ENCODE peak calls at places on chromosomes 2 and 18, in four cellular contexts. One of them, this sample, is unnamed.

GRCh38 chr18:48022531-48023330 is 92.3 kb upstream of the SMAD2 start:
- DNase-seq in RWPE1: peak
- DNase-seq in ovary: no peak
- DNase-seq in astrocyte: peak
- DNase-seq in this sample: no peak

GRCh38 chr2:7744827-7745226 is 827.6 kb downstream of the RNF144A start:
- DNase-seq in RWPE1: no peak
- DNase-seq in ovary: no peak
- DNase-seq in astrocyte: peak
- DNase-seq in this sample: no peak

GRCh38 chr2:68222287-68222686 is 30.0 kb downstream of the PPP3R1 start:
- DNase-seq in RWPE1: no peak
- DNase-seq in ovary: no peak
- DNase-seq in astrocyte: no peak
- DNase-seq in this sample: no peak

GRCh38 chr2:150165479-150165878 is 322.0 kb downstream of the RND3 start:
- DNase-seq in RWPE1: no peak
- DNase-seq in ovary: no peak
- DNase-seq in astrocyte: peak
- DNase-seq in this sample: no peak

GRCh38 chr2:233689498-233689897 is 3.2 kb upstream of the UGT1A6 start:
- DNase-seq in RWPE1: no peak
- DNase-seq in ovary: no peak
- DNase-seq in astrocyte: no peak
- DNase-seq in this sample: no peak

GRCh38 chr2:64750001-64750816 is 96.5 kb upstream of the SERTAD2 start:
- DNase-seq in RWPE1: peak
- DNase-seq in ovary: peak
- DNase-seq in astrocyte: peak
- DNase-seq in this sample: peak

GRCh38 chr2:122831644-122832043 is 1076.2 kb downstream of the TSN start:
- DNase-seq in RWPE1: no peak
- DNase-seq in ovary: no peak
- DNase-seq in astrocyte: no peak
- DNase-seq in this sample: no peak

GRCh38 chr18:25019086-25019860 is 332.7 kb downstream of the ZNF521 start:
- DNase-seq in RWPE1: no peak
- DNase-seq in ovary: no peak
- DNase-seq in astrocyte: no peak
- DNase-seq in this sample: no peak

GRCh38 chr2:238106698-238107524 is 6.8 kb downstream of the ESPNL start:
- DNase-seq in RWPE1: no peak
- DNase-seq in ovary: peak
- DNase-seq in astrocyte: no peak
- DNase-seq in this sample: no peak

GRCh38 chr2:23586691-23587090 is 201.7 kb downstream of the KLHL29 start:
- DNase-seq in RWPE1: no peak
- DNase-seq in ovary: no peak
- DNase-seq in astrocyte: no peak
- DNase-seq in this sample: no peak

GRCh38 chr2:222318712-222319575 is 20.1 kb upstream of the PAX3 start:
- DNase-seq in RWPE1: no peak
- DNase-seq in ovary: no peak
- DNase-seq in astrocyte: no peak
- DNase-seq in this sample: peak

GRCh38 chr18:5155180-5155906 is 41.7 kb downstream of the AKAIN1 start:
- DNase-seq in RWPE1: no peak
- DNase-seq in ovary: no peak
- DNase-seq in astrocyte: no peak
- DNase-seq in this sample: no peak

GRCh38 chr2:60641866-60642788 is 88.7 kb upstream of the BCL11A start:
- DNase-seq in RWPE1: peak
- DNase-seq in ovary: no peak
- DNase-seq in astrocyte: peak
- DNase-seq in this sample: peak

GRCh38 chr18:3620146-3621119 is 170.5 kb downstream of the TGIF1 start:
- DNase-seq in RWPE1: no peak
- DNase-seq in ovary: no peak
- DNase-seq in astrocyte: no peak
- DNase-seq in this sample: no peak

GRCh38 chr2:21772624-21773023 is 648.9 kb downstream of the TDRD15 start:
- DNase-seq in RWPE1: no peak
- DNase-seq in ovary: no peak
- DNase-seq in astrocyte: peak
- DNase-seq in this sample: no peak

GRCh38 chr2:204069804-204070203 is 133.2 kb downstream of the ICOS start:
- DNase-seq in RWPE1: no peak
- DNase-seq in ovary: no peak
- DNase-seq in astrocyte: no peak
- DNase-seq in this sample: no peak

GRCh38 chr2:7982054-7982453 is 699.8 kb upstream of the ID2 start:
- DNase-seq in RWPE1: no peak
- DNase-seq in ovary: no peak
- DNase-seq in astrocyte: no peak
- DNase-seq in this sample: no peak

GRCh38 chr18:67104700-67105284 is 411.7 kb downstream of the DSEL start:
- DNase-seq in RWPE1: peak
- DNase-seq in ovary: peak
- DNase-seq in astrocyte: peak
- DNase-seq in this sample: peak

GRCh38 chr2:157067562-157067961 is 189.9 kb upstream of the GALNT5 start:
- DNase-seq in RWPE1: no peak
- DNase-seq in ovary: no peak
- DNase-seq in astrocyte: no peak
- DNase-seq in this sample: no peak

GRCh38 chr2:233240897-233241296 is 10.6 kb upstream of the ATG16L1 start:
- DNase-seq in RWPE1: no peak
- DNase-seq in ovary: no peak
- DNase-seq in astrocyte: no peak
- DNase-seq in this sample: no peak

GRCh38 chr2:17857016-17857415 is 21.5 kb upstream of the KCNS3 start:
- DNase-seq in RWPE1: no peak
- DNase-seq in ovary: no peak
- DNase-seq in astrocyte: peak
- DNase-seq in this sample: no peak

GRCh38 chr2:135072125-135072997 is 20.3 kb downstream of the RAB3GAP1 start:
- DNase-seq in RWPE1: no peak
- DNase-seq in ovary: no peak
- DNase-seq in astrocyte: no peak
- DNase-seq in this sample: no peak

GRCh38 chr2:66926594-66927112 is 470.5 kb upstream of the ETAA1 start:
- DNase-seq in RWPE1: no peak
- DNase-seq in ovary: no peak
- DNase-seq in astrocyte: no peak
- DNase-seq in this sample: no peak

GRCh38 chr2:160110674-160111239 is 48.3 kb upstream of the PLA2R1 start:
- DNase-seq in RWPE1: no peak
- DNase-seq in ovary: no peak
- DNase-seq in astrocyte: no peak
- DNase-seq in this sample: no peak

GRCh38 chr2:185279999-185280398 is 458.6 kb upstream of the FSIP2 start:
- DNase-seq in RWPE1: peak
- DNase-seq in ovary: no peak
- DNase-seq in astrocyte: peak
- DNase-seq in this sample: no peak

GRCh38 chr18:76468345-76469275 is 26.4 kb downstream of the ZNF516 start:
- DNase-seq in RWPE1: no peak
- DNase-seq in ovary: no peak
- DNase-seq in astrocyte: no peak
- DNase-seq in this sample: no peak

GRCh38 chr2:216572582-216573578 is 60.3 kb upstream of the IGFBP2 start:
- DNase-seq in RWPE1: no peak
- DNase-seq in ovary: peak
- DNase-seq in astrocyte: peak
- DNase-seq in this sample: no peak

GRCh38 chr2:24816884-24817283 is 23.7 kb downstream of the CENPO start:
- DNase-seq in RWPE1: no peak
- DNase-seq in ovary: no peak
- DNase-seq in astrocyte: peak
- DNase-seq in this sample: no peak

GRCh38 chr2:38473333-38474005 is 96.4 kb upstream of the ATL2 start:
- DNase-seq in RWPE1: no peak
- DNase-seq in ovary: no peak
- DNase-seq in astrocyte: no peak
- DNase-seq in this sample: no peak

GRCh38 chr18:80213173-80213572 is 34.1 kb downstream of the PARD6G start:
- DNase-seq in RWPE1: no peak
- DNase-seq in ovary: no peak
- DNase-seq in astrocyte: no peak
- DNase-seq in this sample: no peak

GRCh38 chr18:3449702-3450357 is at the start of gene TGIF1:
- DNase-seq in RWPE1: peak
- DNase-seq in ovary: peak
- DNase-seq in astrocyte: peak
- DNase-seq in this sample: peak

GRCh38 chr2:109466674-109467575 is 146.8 kb downstream of the SEPTIN10 start:
- DNase-seq in RWPE1: no peak
- DNase-seq in ovary: no peak
- DNase-seq in astrocyte: peak
- DNase-seq in this sample: no peak
- TF ChIP-seq CTCF in RWPE1: no peak
- TF ChIP-seq CTCF in ovary: no peak
- TF ChIP-seq CTCF in astrocyte: no peak
- TF ChIP-seq CTCF in this sample: no peak

DNA sequence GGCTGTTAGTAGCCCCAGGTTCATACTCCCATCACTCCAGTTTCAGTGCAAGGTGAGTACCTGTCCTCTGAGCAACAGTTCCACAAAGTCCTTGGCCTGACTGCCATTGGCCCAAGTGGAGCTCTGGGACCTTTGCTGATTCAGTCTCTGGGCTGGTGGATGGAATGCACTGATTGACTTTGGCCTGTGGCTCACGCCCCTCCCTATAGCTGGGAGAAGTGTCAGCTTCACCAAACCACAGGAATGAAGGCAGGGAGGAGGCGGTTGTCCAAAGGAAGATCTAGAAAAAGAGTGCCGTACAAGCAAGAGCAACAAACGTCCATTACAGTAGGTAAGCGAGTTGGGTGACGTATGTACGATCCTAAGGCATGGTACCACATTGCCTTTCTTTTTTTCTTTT is 34.0 kb downstream of the QPCT start:
- DNase-seq in RWPE1: peak
- DNase-seq in ovary: no peak
- DNase-seq in astrocyte: peak
- DNase-seq in this sample: no peak
- TF ChIP-seq CTCF in RWPE1: no peak
- TF ChIP-seq CTCF in ovary: no peak
- TF ChIP-seq CTCF in astrocyte: no peak
- TF ChIP-seq CTCF in this sample: no peak

DNA sequence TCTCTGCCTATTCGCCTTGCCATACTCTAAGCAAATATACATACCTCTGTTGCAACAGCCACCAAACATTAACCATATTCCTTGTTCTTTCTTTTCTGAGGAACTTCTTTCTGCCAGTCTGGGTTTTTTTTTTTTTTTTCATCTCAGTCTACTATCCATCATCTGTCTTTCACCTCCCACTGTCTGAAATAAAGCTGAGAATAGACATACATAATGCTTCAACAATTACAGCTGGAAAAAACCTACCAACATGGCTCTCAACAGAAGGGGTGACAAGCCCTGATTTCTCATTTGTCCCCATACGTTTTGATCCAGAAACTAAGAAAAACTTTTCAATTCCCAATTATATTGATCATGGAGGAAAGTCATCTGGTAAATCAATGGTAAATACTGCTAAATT is 728.8 kb upstream of the POU3F3 start:
- DNase-seq in RWPE1: no peak
- DNase-seq in ovary: no peak
- DNase-seq in astrocyte: no peak
- DNase-seq in this sample: no peak
- TF ChIP-seq CTCF in RWPE1: no peak
- TF ChIP-seq CTCF in ovary: no peak
- TF ChIP-seq CTCF in astrocyte: no peak
- TF ChIP-seq CTCF in this sample: no peak

GRCh38 chr2:201904529-201905420 is 98.4 kb downstream of the CDK15 start:
- DNase-seq in RWPE1: no peak
- DNase-seq in ovary: no peak
- DNase-seq in astrocyte: no peak
- DNase-seq in this sample: no peak
- TF ChIP-seq CTCF in RWPE1: no peak
- TF ChIP-seq CTCF in ovary: no peak
- TF ChIP-seq CTCF in astrocyte: no peak
- TF ChIP-seq CTCF in this sample: no peak

GRCh38 chr2:48586433-48586832 is 31.2 kb upstream of the GTF2A1L start:
- DNase-seq in RWPE1: no peak
- DNase-seq in ovary: no peak
- DNase-seq in astrocyte: no peak
- DNase-seq in this sample: no peak

GRCh38 chr2:48588745-48589144 is 28.9 kb upstream of the GTF2A1L start:
- DNase-seq in RWPE1: no peak
- DNase-seq in ovary: no peak
- DNase-seq in astrocyte: no peak
- DNase-seq in this sample: no peak

GRCh38 chr2:48587560-48587959 is 30.1 kb upstream of the GTF2A1L start:
- DNase-seq in RWPE1: no peak
- DNase-seq in ovary: no peak
- DNase-seq in astrocyte: no peak
- DNase-seq in this sample: no peak

GRCh38 chr2:48592067-48592466 is 25.6 kb upstream of the GTF2A1L start:
- DNase-seq in RWPE1: no peak
- DNase-seq in ovary: no peak
- DNase-seq in astrocyte: no peak
- DNase-seq in this sample: no peak

DNA sequence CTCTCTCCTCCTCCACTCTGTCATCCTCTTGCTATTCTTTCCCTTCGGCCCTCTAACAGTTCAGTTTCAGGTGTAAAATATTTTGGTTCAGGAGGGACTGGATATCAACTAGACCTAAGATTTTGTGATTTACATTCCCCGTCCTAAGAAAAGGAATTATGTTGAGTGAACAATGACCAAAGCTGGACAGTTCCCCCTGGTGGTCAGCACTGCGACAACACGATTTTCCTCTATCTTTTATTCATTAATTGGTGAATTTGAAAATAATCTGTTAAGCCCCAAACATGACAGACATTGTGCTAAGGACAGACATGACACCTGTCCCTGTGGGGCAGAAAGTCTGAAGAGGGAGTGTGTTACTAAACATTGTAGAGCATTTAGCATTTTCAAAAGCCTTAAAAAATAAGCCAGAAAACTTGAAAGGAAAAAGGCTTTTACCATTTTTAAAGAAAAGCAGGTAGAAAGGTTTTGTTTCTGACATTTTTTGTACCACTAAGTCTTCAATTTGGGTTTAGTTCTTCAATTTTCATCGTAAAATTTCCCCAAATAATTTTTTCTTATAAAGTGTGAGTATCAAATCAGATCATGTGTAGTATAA is 28.4 kb upstream of the GTF2A1L start:
- DNase-seq in RWPE1: peak
- DNase-seq in ovary: peak
- DNase-seq in astrocyte: peak
- DNase-seq in this sample: peak
- TF ChIP-seq CTCF in RWPE1: peak
- TF ChIP-seq CTCF in ovary: peak
- TF ChIP-seq CTCF in astrocyte: peak
- TF ChIP-seq CTCF in this sample: peak